ENCODE peak calls at places on chromosome 6, in four cellular contexts. X is prostate gland, H is H9, W is body of pancreas. T is an unnamed sample. For H3K4me1, the result is how much of the 10 kb centered on the place peaks cover.

GRCh38 chr6:155216312-155217028 is 47.3 kb upstream of the CLDN20 start:
- DNase-seq in X (no peak), H (peak), W (no peak), T (no peak)

GRCh38 chr6:30888472-30889137 is 4.3 kb downstream of the DDR1 start:
- DNase-seq in X (no peak), H (peak), W (no peak), T (no peak)

GRCh38 chr6:37130704-37131103 is 39.2 kb upstream of the PIM1 start:
- DNase-seq in X (no peak), H (no peak), W (peak), T (no peak)

GRCh38 chr6:50936277-50936681 is 117.6 kb downstream of the TFAP2B start:
- DNase-seq in X (no peak), H (no peak), W (no peak), T (no peak)

GRCh38 chr6:1482381-1483166 is 93.2 kb downstream of the FOXF2 start:
- DNase-seq in X (no peak), H (no peak), W (no peak), T (no peak)

GRCh38 chr6:122454673-122455072 is 16.9 kb downstream of the SERINC1 start:
- DNase-seq in X (no peak), H (no peak), W (no peak), T (no peak)

GRCh38 chr6:3687847-3688246 is 63.7 kb downstream of the PXDC1 start:
- DNase-seq in X (no peak), H (no peak), W (no peak), T (no peak)

GRCh38 chr6:26205161-26205624 is 118.0 kb downstream of the HFE start:
- DNase-seq in X (peak), H (peak), W (peak), T (peak)

GRCh38 chr6:131652472-131652871 is 15.4 kb downstream of the ENPP3 start:
- DNase-seq in X (peak), H (no peak), W (no peak), T (no peak)

GRCh38 chr6:91149914-91150674 is 563.2 kb upstream of the MAP3K7 start:
- DNase-seq in X (no peak), H (no peak), W (no peak), T (no peak)

GRCh38 chr6:32151885-32152311 is at the start of gene PRRT1:
- DNase-seq in X (no peak), H (no peak), W (no peak), T (no peak)

GRCh38 chr6:2999005-2999620 is 581 bp upstream of the NQO2 start:
- DNase-seq in X (no peak), H (no peak), W (peak), T (no peak)

GRCh38 chr6:128098000-128098581 is 197.2 kb upstream of the THEMIS start:
- DNase-seq in X (no peak), H (no peak), W (no peak), T (no peak)

GRCh38 chr6:26197736-26198625 is 110.8 kb downstream of the HFE start:
- DNase-seq in X (peak), H (peak), W (no peak), T (no peak)

GRCh38 chr6:29656157-29656556 is 735 bp upstream of the MOG start:
- DNase-seq in X (no peak), H (no peak), W (no peak), T (peak)

GRCh38 chr6:18215436-18215835 is 48.9 kb downstream of the DEK start:
- DNase-seq in X (no peak), H (no peak), W (no peak), T (no peak)

GRCh38 chr6:77124604-77125003 is 338.7 kb downstream of the HTR1B start:
- DNase-seq in X (no peak), H (no peak), W (no peak), T (no peak)

GRCh38 chr6:148140772-148141557 is 201.7 kb upstream of the SASH1 start:
- DNase-seq in X (no peak), H (no peak), W (no peak), T (no peak)

GRCh38 chr6:12246900-12247299 is 43.3 kb upstream of the EDN1 start:
- DNase-seq in X (no peak), H (no peak), W (no peak), T (no peak)

GRCh38 chr6:144447487-144447886 is 162.4 kb downstream of the UTRN start:
- DNase-seq in X (no peak), H (no peak), W (no peak), T (no peak)

GRCh38 chr6:29720863-29721262 is 2.4 kb upstream of the HLA-F start:
- DNase-seq in X (no peak), H (peak), W (no peak), T (no peak)

GRCh38 chr6:89494131-89494793 is 61.3 kb downstream of the ANKRD6 start:
- DNase-seq in X (no peak), H (peak), W (no peak), T (no peak)

GRCh38 chr6:124066995-124067552 is 263.4 kb downstream of the NKAIN2 start:
- DNase-seq in X (no peak), H (no peak), W (no peak), T (no peak)

GRCh38 chr6:153312633-153313032 is 181.6 kb upstream of the RGS17 start:
- DNase-seq in X (peak), H (peak), W (peak), T (peak)
- H3K4me1 ChIP-seq in X (under half), H (under half), W (under half), T (under half)

GRCh38 chr6:33419580-33420492 is at the start of gene SYNGAP1:
- DNase-seq in X (no peak), H (peak), W (no peak), T (peak)
- H3K4me1 ChIP-seq in X (under half), H (under half), W (under half), T (half or more)

GRCh38 chr6:43490523-43490939 is 13.2 kb downstream of the TJAP1 start:
- DNase-seq in X (no peak), H (no peak), W (no peak), T (no peak)
- H3K4me1 ChIP-seq in X (under half), H (under half), W (under half), T (under half)

DNA sequence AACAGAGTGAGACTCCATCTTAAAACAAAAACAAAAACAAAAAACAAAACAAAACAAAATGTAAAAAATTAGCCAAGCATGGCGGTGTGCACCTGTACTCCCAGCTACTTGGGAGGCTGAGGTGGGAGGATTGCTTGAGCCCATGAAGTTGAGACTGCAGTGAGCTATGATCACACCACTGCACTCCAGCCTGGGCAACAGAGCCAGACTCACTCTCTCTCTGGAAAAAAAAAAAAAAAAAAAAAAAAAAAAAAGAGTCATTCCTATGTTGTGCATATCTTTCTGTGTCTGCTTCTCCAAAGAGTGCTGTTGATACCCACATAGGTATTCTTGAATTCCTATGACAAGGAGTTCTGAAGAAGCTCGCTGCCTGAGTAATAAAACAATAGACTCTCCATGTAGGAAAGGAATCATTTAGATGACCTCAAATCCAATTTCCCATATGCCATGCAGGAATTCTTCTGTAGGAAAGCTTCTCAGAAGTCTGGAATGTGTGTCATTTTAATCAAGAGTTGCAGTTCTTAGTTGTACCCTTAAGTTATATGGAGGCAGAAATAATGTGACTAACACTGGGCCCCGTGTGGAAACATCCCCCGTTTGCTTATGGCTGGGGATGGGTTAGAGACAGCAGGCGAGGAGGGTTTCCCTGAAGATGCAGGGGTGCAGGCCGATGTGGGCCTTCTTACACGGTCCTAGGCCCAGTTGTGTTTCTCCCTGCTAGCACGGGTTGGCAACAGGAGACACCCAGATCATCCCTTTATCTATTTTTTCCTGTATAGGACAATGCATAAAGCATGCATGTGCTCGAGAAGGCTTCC is 79.4 kb downstream of the ZDHHC14 start:
- DNase-seq in X (no peak), H (no peak), W (no peak), T (no peak)
- H3K4me1 ChIP-seq in X (under half), H (under half), W (under half), T (under half)

GRCh38 chr6:27834879-27835549 is 77.2 kb downstream of the OR2B2 start:
- DNase-seq in X (no peak), H (no peak), W (no peak), T (no peak)
- H3K4me1 ChIP-seq in X (under half), H (under half), W (under half), T (under half)

DNA sequence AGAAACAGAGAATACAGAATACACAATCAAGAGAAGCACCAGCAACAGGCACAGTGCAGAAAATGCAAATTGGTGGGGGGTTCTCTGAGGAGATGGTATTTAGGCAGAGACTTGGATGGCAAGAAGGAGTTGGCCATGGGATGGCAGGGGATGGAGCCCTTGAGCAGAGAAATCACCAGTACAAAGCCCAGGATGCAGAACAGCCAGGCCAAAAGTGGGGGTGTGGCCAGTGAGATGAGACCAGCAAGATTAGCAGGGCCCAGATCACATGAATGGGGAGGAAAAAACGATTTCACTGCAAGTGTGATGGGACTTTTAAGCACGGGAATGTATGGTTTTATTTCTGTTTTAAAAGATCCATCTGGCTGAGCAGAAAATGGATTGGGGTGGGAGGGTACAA is 63.4 kb downstream of the TRAM2 start:
- DNase-seq in X (no peak), H (no peak), W (no peak), T (no peak)
- H3K4me1 ChIP-seq in X (under half), H (under half), W (under half), T (half or more)

T was measured in heart right ventricle.